ENCODE peak calls at places on chromosomes 3 and 15, in five cellular contexts. One of them, this sample, is unnamed.

GRCh38 chr3:148077318-148077923 is 620.3 kb upstream of the AGTR1 start:
- DNase-seq in SK-N-SH: no peak
- DNase-seq in neural progenitor cell: peak
- DNase-seq in GM23248: peak
- DNase-seq in HCT116: peak
- DNase-seq in this sample: peak

GRCh38 chr15:91192285-91193058 is 92.4 kb downstream of the SV2B start:
- DNase-seq in SK-N-SH: no peak
- DNase-seq in neural progenitor cell: no peak
- DNase-seq in GM23248: no peak
- DNase-seq in HCT116: no peak
- DNase-seq in this sample: no peak

GRCh38 chr3:149019581-149019980 is 28.2 kb downstream of the GYG1 start:
- DNase-seq in SK-N-SH: no peak
- DNase-seq in neural progenitor cell: no peak
- DNase-seq in GM23248: no peak
- DNase-seq in HCT116: no peak
- DNase-seq in this sample: no peak

GRCh38 chr15:85927936-85928537 is 133.3 kb upstream of the KLHL25 start:
- DNase-seq in SK-N-SH: no peak
- DNase-seq in neural progenitor cell: no peak
- DNase-seq in GM23248: no peak
- DNase-seq in HCT116: no peak
- DNase-seq in this sample: no peak

GRCh38 chr3:99637041-99637380 is 1.4 kb upstream of the COL8A1 start:
- DNase-seq in SK-N-SH: no peak
- DNase-seq in neural progenitor cell: peak
- DNase-seq in GM23248: no peak
- DNase-seq in HCT116: no peak
- DNase-seq in this sample: no peak

GRCh38 chr3:152083058-152083457 is 185.7 kb upstream of the MBNL1 start:
- DNase-seq in SK-N-SH: no peak
- DNase-seq in neural progenitor cell: peak
- DNase-seq in GM23248: no peak
- DNase-seq in HCT116: no peak
- DNase-seq in this sample: no peak

GRCh38 chr3:88059380-88060160 is 515 bp downstream of the ZNF654 start:
- DNase-seq in SK-N-SH: peak
- DNase-seq in neural progenitor cell: peak
- DNase-seq in GM23248: peak
- DNase-seq in HCT116: no peak
- DNase-seq in this sample: peak

GRCh38 chr15:28904023-28904422 is 18.2 kb downstream of the APBA2 start:
- DNase-seq in SK-N-SH: peak
- DNase-seq in neural progenitor cell: no peak
- DNase-seq in GM23248: no peak
- DNase-seq in HCT116: no peak
- DNase-seq in this sample: no peak

GRCh38 chr3:119884161-119884557 is 102.3 kb downstream of the NR1I2 start:
- DNase-seq in SK-N-SH: no peak
- DNase-seq in neural progenitor cell: no peak
- DNase-seq in GM23248: no peak
- DNase-seq in HCT116: no peak
- DNase-seq in this sample: no peak

GRCh38 chr3:115062412-115062956 is 84.6 kb downstream of the ZBTB20 start:
- DNase-seq in SK-N-SH: no peak
- DNase-seq in neural progenitor cell: no peak
- DNase-seq in GM23248: peak
- DNase-seq in HCT116: no peak
- DNase-seq in this sample: no peak

GRCh38 chr3:35417080-35417479 is 222.2 kb upstream of the ARPP21 start:
- DNase-seq in SK-N-SH: no peak
- DNase-seq in neural progenitor cell: no peak
- DNase-seq in GM23248: no peak
- DNase-seq in HCT116: no peak
- DNase-seq in this sample: no peak

GRCh38 chr3:35426581-35426980 is 212.7 kb upstream of the ARPP21 start:
- DNase-seq in SK-N-SH: no peak
- DNase-seq in neural progenitor cell: no peak
- DNase-seq in GM23248: no peak
- DNase-seq in HCT116: no peak
- DNase-seq in this sample: no peak

DNA sequence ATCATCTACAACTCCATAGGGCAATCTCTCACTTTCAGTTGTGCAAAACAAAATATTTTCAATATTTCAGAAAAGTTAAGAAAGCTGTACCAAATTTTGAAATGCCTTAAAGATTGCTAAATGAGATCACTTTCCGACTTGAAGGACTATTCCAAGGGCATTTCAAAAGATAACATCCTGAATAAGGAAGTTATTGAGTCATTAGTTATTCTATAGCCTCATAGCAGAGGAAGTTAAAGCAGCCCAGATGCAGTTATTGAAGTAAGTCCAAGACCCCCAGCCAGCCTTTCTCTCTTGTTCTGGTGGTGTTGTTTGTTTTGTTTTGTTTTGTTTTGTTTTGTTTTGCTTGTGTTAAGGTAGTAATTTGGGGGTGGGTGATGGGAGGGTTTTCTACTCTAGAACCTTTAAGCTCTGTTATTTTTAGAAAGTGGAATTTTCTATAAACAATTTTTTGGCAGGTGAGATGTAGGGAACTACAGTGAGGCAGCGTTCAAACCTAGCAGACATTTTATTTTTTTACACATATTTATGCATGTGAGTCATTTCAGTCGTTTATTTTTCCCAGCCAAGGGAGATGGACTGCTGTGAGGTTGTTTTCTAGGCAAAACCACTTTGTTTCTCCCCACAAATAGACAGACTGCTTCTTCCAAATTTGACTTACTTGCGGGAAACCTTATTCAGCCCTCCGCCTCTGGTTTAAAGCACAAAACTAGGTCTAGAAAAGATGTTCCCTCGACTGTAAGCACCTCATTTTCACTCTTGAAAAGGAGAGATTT is 216.3 kb upstream of the ARPP21 start:
- DNase-seq in SK-N-SH: no peak
- DNase-seq in neural progenitor cell: no peak
- DNase-seq in GM23248: no peak
- DNase-seq in HCT116: no peak
- DNase-seq in this sample: no peak
- H3K9ac ChIP-seq in SK-N-SH: peak
- H3K9ac ChIP-seq in neural progenitor cell: no peak
- H3K9ac ChIP-seq in GM23248: no peak
- H3K9ac ChIP-seq in HCT116: no peak
- H3K9ac ChIP-seq in this sample: no peak

DNA sequence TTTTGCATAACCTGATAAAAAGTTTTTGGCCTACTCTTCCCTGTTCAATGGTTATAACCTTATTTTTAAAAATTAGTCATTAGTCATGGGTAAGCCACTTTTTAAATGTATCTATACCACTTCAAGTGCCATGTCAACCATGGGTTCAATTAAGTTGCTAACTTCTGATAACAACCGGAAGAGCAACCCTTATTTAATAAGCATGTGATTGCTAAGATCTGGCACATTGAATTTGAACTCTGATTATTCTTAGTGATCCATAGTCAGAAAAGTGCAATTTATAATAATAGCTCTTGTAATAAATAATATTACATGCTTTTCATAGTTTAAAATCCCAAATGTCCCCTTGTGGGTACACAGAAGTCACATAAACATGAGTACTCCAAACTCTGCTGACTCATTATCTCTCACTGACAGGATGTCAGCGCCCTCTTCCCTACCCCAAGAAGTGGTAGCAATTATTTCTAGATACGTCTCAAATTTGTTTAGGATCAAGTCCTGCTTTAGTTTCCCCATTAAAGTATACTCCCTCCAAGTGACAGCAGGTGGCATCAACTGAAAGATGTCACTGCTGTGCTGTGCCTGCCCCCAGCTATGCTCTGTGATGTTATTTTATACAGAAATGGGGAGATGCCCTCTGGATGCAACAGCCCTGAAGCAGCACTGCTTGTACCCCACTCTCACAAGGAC is 18.6 kb downstream of the SAMD7 start:
- DNase-seq in SK-N-SH: no peak
- DNase-seq in neural progenitor cell: no peak
- DNase-seq in GM23248: no peak
- DNase-seq in HCT116: peak
- DNase-seq in this sample: peak
- TF ChIP-seq EZH2phosphoT487 in SK-N-SH: no peak
- TF ChIP-seq EZH2phosphoT487 in neural progenitor cell: no peak
- TF ChIP-seq EZH2phosphoT487 in GM23248: no peak
- TF ChIP-seq EZH2phosphoT487 in HCT116: no peak
- TF ChIP-seq EZH2phosphoT487 in this sample: no peak

DNA sequence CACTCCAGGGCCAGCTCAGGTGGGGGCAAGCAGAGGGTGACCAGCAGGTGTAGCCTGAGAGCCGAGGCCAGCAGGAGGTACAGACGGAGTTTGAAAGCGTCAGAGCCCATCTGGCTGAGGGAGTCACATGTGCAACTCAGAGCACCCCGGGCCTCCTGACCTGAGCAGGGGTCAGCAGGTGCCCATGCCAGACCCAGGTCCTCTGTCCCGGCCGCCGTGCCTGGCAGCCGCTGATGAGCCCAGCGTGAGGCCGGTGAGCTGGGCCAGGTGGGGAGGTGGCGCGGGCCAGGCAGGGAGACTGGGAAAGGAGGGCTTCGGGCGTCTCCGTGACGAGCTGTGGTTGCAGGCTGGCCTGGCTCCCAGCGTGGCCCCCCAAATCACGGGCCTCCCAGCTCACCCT is 130.9 kb downstream of the CHSY1 start:
- DNase-seq in SK-N-SH: peak
- DNase-seq in neural progenitor cell: no peak
- DNase-seq in GM23248: no peak
- DNase-seq in HCT116: no peak
- DNase-seq in this sample: no peak
- H3K4me2 ChIP-seq in SK-N-SH: no peak
- H3K4me2 ChIP-seq in neural progenitor cell: no peak
- H3K4me2 ChIP-seq in GM23248: no peak
- H3K4me2 ChIP-seq in HCT116: no peak
- H3K4me2 ChIP-seq in this sample: peak

DNA sequence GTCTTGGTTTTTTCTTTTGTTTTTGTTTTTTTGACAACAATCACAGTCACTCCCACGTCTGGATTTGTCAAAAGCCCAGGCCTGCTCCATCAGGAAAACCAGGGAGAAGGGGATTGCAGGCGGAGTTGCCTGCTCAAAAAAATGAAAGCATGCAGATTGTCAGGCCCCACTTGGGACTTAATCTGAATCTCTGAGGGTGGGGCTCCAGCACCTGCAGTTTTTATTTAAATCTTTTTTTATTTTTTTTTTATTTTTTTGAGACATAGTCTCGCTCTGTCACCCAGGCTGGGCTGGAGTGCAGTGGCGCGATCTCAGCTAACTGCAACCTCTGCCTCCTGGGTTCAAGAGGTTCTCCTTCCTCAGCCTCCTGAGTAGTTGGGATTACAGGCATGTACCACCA is 140.9 kb downstream of the FOXP1 start:
- DNase-seq in SK-N-SH: no peak
- DNase-seq in neural progenitor cell: no peak
- DNase-seq in GM23248: no peak
- DNase-seq in HCT116: no peak
- DNase-seq in this sample: no peak
- H3K9ac ChIP-seq in SK-N-SH: no peak
- H3K9ac ChIP-seq in neural progenitor cell: no peak
- H3K9ac ChIP-seq in GM23248: no peak
- H3K9ac ChIP-seq in HCT116: no peak
- H3K9ac ChIP-seq in this sample: no peak

DNA sequence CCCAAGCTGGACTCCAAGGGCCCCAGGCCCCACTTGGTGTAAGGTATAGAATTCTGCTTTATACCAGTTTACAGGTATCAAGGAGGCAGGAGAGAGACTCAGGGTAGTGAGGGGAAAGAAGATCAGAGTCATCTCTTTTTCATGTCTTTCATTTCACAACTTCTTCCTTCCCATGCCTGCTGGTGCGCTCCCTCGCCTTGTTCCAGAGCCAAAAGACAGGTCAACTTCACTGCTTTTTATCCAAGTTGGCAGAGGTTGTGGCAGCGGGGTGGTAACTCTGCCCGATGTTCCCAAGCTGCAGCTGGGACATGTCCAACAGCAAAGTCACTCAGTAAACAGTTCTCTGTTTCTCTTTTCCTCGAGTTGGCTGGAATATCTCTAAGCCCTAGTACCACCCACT is 86.3 kb upstream of the TCF12 start:
- DNase-seq in SK-N-SH: no peak
- DNase-seq in neural progenitor cell: no peak
- DNase-seq in GM23248: peak
- DNase-seq in HCT116: no peak
- DNase-seq in this sample: no peak
- TF ChIP-seq EZH2phosphoT487 in SK-N-SH: no peak
- TF ChIP-seq EZH2phosphoT487 in neural progenitor cell: no peak
- TF ChIP-seq EZH2phosphoT487 in GM23248: no peak
- TF ChIP-seq EZH2phosphoT487 in HCT116: no peak
- TF ChIP-seq EZH2phosphoT487 in this sample: no peak

This sample was measured in MM.1S.